ENCODE peak calls at places on chromosomes 3 and 15, in nine cellular contexts. D is ovary, E is heart left ventricle, I is breast epithelium, Y is lower leg skin, F is H1, Z is NB4, A is uterus, Q is endothelial cell of umbilical vein. T is an unnamed sample.
A peak's percentile ranks its signal among the peaks of the same experiment; 100 is the strongest.

GRCh38 chr15:57223345-57223744 is 153.0 kb upstream of the CGNL1 start:
- DNase-seq in D (no peak), E (no peak), I (no peak), Y (no peak), F (no peak), Z (no peak), A (no peak), Q (no peak), T (no peak)

GRCh38 chr3:50154840-50155490 is at the start of gene SEMA3F:
- DNase-seq in D (peak; percentile 71), E (peak; percentile 65), I (peak; percentile 75), Y (no peak), F (peak; percentile 83), Z (peak; percentile 65), A (peak; percentile 60), Q (peak; percentile 72), T (peak; percentile 80)

GRCh38 chr3:46831316-46831715 is 31.9 kb downstream of the MYL3 start:
- DNase-seq in D (no peak), E (no peak), I (no peak), Y (no peak), F (peak; percentile 11), Z (no peak), A (no peak), Q (no peak), T (no peak)

GRCh38 chr3:64385256-64385655 is 160.0 kb upstream of the PRICKLE2 start:
- DNase-seq in D (no peak), E (no peak), I (no peak), Y (no peak), F (no peak), Z (no peak), A (no peak), Q (no peak), T (no peak)

GRCh38 chr15:91866371-91866905 is 12.9 kb downstream of the SLCO3A1 start:
- DNase-seq in D (peak; percentile 46), E (no peak), I (no peak), Y (peak; percentile 65), F (no peak), Z (no peak), A (peak; percentile 61), Q (no peak), T (no peak)

GRCh38 chr3:193922034-193922774 is 213.7 kb upstream of the HES1 start:
- DNase-seq in D (no peak), E (no peak), I (no peak), Y (no peak), F (no peak), Z (no peak), A (no peak), Q (no peak), T (no peak)

GRCh38 chr15:68552773-68553172 is 26.0 kb upstream of the CORO2B start:
- DNase-seq in D (no peak), E (no peak), I (no peak), Y (peak; percentile 12), F (no peak), Z (no peak), A (peak; percentile 17), Q (no peak), T (no peak)

GRCh38 chr15:31279221-31280036 is 47.2 kb upstream of the KLF13 start:
- DNase-seq in D (peak; percentile 11), E (peak; percentile 20), I (peak; percentile 49), Y (peak; percentile 16), F (peak; percentile 38), Z (no peak), A (no peak), Q (no peak), T (peak; percentile 11)

GRCh38 chr3:129061077-129061887 is 703 bp downstream of the GP9 start:
- DNase-seq in D (no peak), E (no peak), I (no peak), Y (no peak), F (no peak), Z (no peak), A (no peak), Q (no peak), T (no peak)

GRCh38 chr3:124700880-124701684 is 29.2 kb upstream of the UMPS start:
- DNase-seq in D (no peak), E (no peak), I (no peak), Y (no peak), F (no peak), Z (no peak), A (no peak), Q (no peak), T (no peak)

GRCh38 chr3:124701687-124702086 is 28.6 kb upstream of the UMPS start:
- DNase-seq in D (no peak), E (no peak), I (no peak), Y (no peak), F (no peak), Z (no peak), A (no peak), Q (peak; percentile 6), T (no peak)

GRCh38 chr3:124698030-124698770 is 32.1 kb upstream of the UMPS start:
- DNase-seq in D (no peak), E (no peak), I (no peak), Y (no peak), F (no peak), Z (no peak), A (no peak), Q (no peak), T (no peak)

GRCh38 chr3:124699033-124699432 is 31.2 kb upstream of the UMPS start:
- DNase-seq in D (no peak), E (no peak), I (no peak), Y (no peak), F (no peak), Z (no peak), A (no peak), Q (no peak), T (no peak)

DNA sequence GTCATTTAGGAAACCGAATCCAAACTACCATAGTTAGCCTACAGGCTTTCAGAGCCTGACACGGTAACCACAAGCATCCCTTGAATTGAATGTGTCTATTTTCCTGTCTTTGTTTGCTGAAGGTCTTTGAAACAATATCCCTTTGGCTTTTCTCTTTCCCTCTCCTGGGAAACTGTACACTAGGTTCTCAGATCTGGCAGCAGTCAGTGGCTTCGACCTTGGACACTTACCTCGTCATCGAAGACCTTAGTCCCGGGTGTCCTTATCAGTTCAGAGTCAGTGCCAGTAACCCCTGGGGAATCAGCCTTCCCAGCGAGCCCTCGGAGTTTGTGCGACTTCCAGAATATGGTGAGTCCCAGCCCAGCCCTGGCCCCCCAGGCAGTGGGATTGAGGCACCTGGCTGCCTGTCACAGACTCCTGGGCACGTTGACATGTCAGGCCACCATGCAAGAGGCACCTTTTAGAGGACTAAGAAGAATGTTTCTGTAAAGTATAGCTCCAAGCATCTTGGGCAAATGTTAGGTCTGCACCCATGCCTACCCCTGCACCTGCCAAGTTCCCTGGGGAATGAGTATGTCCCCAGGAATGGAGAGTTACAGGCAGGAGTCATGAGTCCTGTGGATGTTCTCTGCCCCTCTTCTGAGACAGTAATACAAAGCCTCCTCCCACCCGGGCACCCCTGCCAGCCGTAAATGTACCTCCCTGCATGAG is 30.4 kb upstream of the UMPS start:
- DNase-seq in D (no peak), E (no peak), I (no peak), Y (no peak), F (no peak), Z (no peak), A (no peak), Q (no peak), T (no peak)
- TF ChIP-seq POLR2A in D (no peak), E (no peak), I (no peak), Y (no peak), F (no peak), Z (no peak), A (no peak), Q (no peak), T (no peak)

DNA sequence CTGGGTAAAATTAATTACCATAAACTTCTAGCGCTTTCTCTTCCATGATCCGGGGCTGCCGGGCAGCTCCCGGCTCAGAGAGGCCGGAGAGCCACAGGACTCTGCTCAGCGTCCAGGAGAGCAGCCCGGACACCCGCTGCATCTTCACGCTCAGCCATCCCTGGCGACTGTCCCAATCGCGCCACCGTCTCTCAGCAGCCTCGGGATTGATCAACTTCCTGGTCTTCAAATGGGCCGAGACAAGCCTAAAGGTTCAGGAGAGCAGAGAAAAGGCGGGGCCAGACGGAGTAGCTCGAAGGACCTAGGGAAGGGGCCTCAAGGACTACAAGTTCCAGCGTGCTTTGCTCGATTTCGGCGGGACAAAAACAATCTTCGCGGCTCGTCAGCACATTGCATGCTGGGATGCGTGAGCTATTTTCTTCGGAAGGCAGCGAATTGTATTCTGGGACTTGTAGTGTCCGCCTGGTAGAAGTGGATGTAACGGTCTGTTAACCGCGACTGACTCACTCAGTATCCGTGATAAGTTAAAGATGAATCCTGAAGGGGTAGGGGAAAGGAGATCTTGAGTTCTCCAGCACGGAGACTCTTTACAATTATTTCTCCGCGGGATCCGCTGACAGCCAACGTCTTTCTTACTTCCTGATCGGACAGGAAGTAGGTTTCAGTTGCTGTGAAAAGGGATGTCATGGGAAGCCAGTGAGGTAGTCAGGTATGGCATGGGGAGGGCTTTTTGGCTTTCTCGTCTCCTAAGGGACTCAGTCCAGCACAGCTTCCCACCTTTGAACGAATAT is at the start of gene CIAO2A:
- DNase-seq in D (peak; percentile 91), E (peak; percentile 96), I (peak; percentile 90), Y (peak; percentile 97), F (peak; percentile 88), Z (peak; percentile 100), A (peak; percentile 93), Q (peak; percentile 99), T (peak; percentile 98)
- TF ChIP-seq POLR2A in D (no peak), E (no peak), I (no peak), Y (no peak), F (peak; percentile 48), Z (peak; percentile 83), A (peak; percentile 44), Q (peak; percentile 37), T (peak; percentile 89)

DNA sequence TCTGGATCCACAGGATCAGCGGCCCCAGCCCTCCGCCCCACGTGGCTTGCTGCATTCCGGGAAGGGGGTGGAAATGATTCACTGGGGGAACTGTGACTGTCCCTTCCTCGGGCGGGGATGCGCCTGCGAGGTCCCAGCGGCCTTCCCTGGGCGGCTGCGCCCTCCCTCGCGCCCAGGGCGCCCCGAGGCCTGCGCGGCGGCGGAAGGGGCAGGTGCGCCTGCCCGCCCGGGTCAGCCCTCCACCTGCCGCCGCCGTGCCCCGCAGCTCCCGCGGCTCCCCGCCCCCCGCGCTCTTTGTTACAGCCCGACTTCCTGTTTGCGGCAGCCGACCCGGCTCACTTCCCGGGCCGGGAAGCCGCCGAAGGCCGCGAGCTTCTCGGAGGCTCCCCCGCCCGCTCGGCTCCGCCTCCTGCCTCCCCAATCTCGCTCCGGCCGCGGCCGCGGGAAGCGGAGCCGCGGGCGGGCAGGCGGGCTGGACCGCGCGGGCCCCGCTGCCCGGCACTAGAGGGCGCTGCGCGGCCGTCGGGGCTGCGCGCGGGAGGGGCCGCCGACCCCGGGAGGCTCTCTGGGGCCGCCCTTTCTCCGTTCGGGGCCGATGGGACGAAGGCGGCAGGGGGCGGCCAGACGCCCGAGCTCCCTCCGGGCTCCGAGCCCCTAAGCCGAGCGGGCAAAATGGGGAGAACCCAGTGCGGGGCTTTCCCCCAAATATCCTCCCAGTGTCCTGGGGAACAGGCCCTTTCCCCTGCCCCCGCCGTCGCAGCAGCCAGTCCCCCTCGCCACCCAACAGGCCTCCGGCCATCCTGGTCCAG is 11.5 kb upstream of the CHAC1 start:
- DNase-seq in D (peak; percentile 87), E (peak; percentile 86), I (peak; percentile 66), Y (peak; percentile 62), F (peak; percentile 90), Z (peak; percentile 90), A (peak; percentile 72), Q (peak; percentile 88), T (peak; percentile 85)
- TF ChIP-seq POLR2A in D (peak; percentile 41), E (no peak), I (no peak), Y (no peak), F (no peak), Z (no peak), A (no peak), Q (peak; percentile 44), T (peak; percentile 32)

GRCh38 chr15:82680200-82681102 is 29.2 kb downstream of the AP3B2 start:
- DNase-seq in D (peak; percentile 76), E (no peak), I (peak; percentile 78), Y (no peak), F (peak; percentile 88), Z (no peak), A (no peak), Q (no peak), T (peak; percentile 72)
- TF ChIP-seq POLR2A in D (peak; percentile 14), E (no peak), I (peak; percentile 65), Y (no peak), F (peak; percentile 87), Z (no peak), A (no peak), Q (no peak), T (peak; percentile 31)

T was measured in transverse colon.